ENCODE peak calls at places on chromosomes 3 and 15, in five cellular contexts. L, B, F, U and Y are unnamed samples.

GRCh38 chr15:95284933-95285401 is 1045.5 kb upstream of the NR2F2 start:
- DNase-seq in L (peak), F (no peak), B (peak), U (no peak), Y (peak)

GRCh38 chr3:123310741-123311140 is 109.0 kb downstream of the SEC22A start:
- DNase-seq in U (no peak), L (no peak), F (peak), B (no peak), Y (no peak)

GRCh38 chr3:72347819-72348319 is 500.4 kb downstream of the SHQ1 start:
- DNase-seq in B (peak), F (peak), U (no peak), L (peak), Y (peak)

GRCh38 chr15:46961795-46962194 is 755.5 kb upstream of the SEMA6D start:
- DNase-seq in U (no peak), L (no peak), B (no peak), F (no peak), Y (no peak)

GRCh38 chr3:126957776-126958637 is 24.9 kb upstream of the PLXNA1 start:
- DNase-seq in B (no peak), U (no peak), F (no peak), L (no peak), Y (no peak)

GRCh38 chr3:138686771-138687221 is 78.2 kb downstream of the FAIM start:
- DNase-seq in B (no peak), F (peak), U (no peak), L (peak), Y (peak)

GRCh38 chr3:142276780-142277179 is 51.4 kb upstream of the GK5 start:
- DNase-seq in B (no peak), U (no peak), F (no peak), L (peak), Y (no peak)

GRCh38 chr3:150411971-150412370 is 3.9 kb downstream of the TSC22D2 start:
- DNase-seq in U (no peak), B (no peak), F (no peak), L (no peak), Y (no peak)

GRCh38 chr3:11145888-11146287 is 8.4 kb upstream of the HRH1 start:
- DNase-seq in F (peak), L (no peak), B (no peak), U (no peak), Y (peak)

GRCh38 chr3:195904364-195904763 is 4.0 kb downstream of the TNK2 start:
- DNase-seq in B (no peak), F (no peak), U (no peak), L (no peak), Y (no peak)

GRCh38 chr3:13722178-13722577 is 157.7 kb downstream of the WNT7A start:
- DNase-seq in U (no peak), L (no peak), B (no peak), F (no peak), Y (no peak)

GRCh38 chr3:84679211-84679610 is 279.6 kb upstream of the CADM2 start:
- DNase-seq in F (no peak), U (no peak), B (no peak), L (no peak), Y (no peak)

GRCh38 chr3:48996640-48997039 is 6.6 kb downstream of the P4HTM start:
- DNase-seq in U (no peak), F (no peak), B (no peak), L (no peak), Y (no peak)

GRCh38 chr3:77096966-77097890 is 57.3 kb downstream of the ROBO2 start:
- DNase-seq in F (peak), U (no peak), L (peak), B (no peak), Y (no peak)

GRCh38 chr3:185825639-185826481 is 1.0 kb upstream of the IGF2BP2 start:
- DNase-seq in B (peak), F (peak), U (no peak), L (peak), Y (peak)

GRCh38 chr3:189964623-189965022 is 156.1 kb downstream of the P3H2 start:
- DNase-seq in F (no peak), B (no peak), L (no peak), U (no peak), Y (no peak)

GRCh38 chr3:188721990-188722389 is 449.8 kb upstream of the TPRG1 start:
- DNase-seq in F (no peak), U (no peak), L (no peak), B (no peak), Y (no peak)

GRCh38 chr3:41881233-41881821 is 80.6 kb downstream of the ULK4 start:
- DNase-seq in F (peak), U (no peak), L (peak), B (no peak), Y (peak)

GRCh38 chr3:32374788-32375595 is 16.7 kb upstream of the CMTM7 start:
- DNase-seq in B (peak), U (peak), F (peak), L (peak), Y (peak)

GRCh38 chr3:47512416-47513124 is 942 bp downstream of the ELP6 start:
- DNase-seq in U (no peak), F (peak), B (peak), L (peak), Y (peak)

GRCh38 chr3:96300743-96301142 is 513.7 kb upstream of the EPHA6 start:
- DNase-seq in L (no peak), U (no peak), F (no peak), B (no peak), Y (no peak)

GRCh38 chr15:70466895-70467529 is 296.3 kb downstream of the UACA start:
- DNase-seq in L (peak), F (peak), B (peak), U (no peak), Y (peak)